ENCODE peak calls at places on chromosomes 5 and 9, in four cellular contexts. One of them, this sample, is unnamed.

GRCh38 chr5:77561965-77562364 is 69.8 kb upstream of the WDR41 start:
- DNase-seq in AML-193: no peak
- DNase-seq in HCT116: no peak
- DNase-seq in NCI-H774: no peak
- DNase-seq in this sample: no peak

GRCh38 chr9:129284607-129285291 is 106.7 kb upstream of the IER5L start:
- DNase-seq in AML-193: no peak
- DNase-seq in HCT116: no peak
- DNase-seq in NCI-H774: peak
- DNase-seq in this sample: no peak

GRCh38 chr9:89661956-89662717 is 57.3 kb downstream of the GADD45G start:
- DNase-seq in AML-193: no peak
- DNase-seq in HCT116: peak
- DNase-seq in NCI-H774: peak
- DNase-seq in this sample: no peak

GRCh38 chr5:97986069-97986468 is 787.4 kb upstream of the RGMB start:
- DNase-seq in AML-193: no peak
- DNase-seq in HCT116: peak
- DNase-seq in NCI-H774: no peak
- DNase-seq in this sample: no peak

GRCh38 chr9:113505963-113506624 is 42.6 kb downstream of the RGS3 start:
- DNase-seq in AML-193: no peak
- DNase-seq in HCT116: no peak
- DNase-seq in NCI-H774: no peak
- DNase-seq in this sample: no peak

GRCh38 chr5:172544371-172545120 is 90.2 kb upstream of the SH3PXD2B start:
- DNase-seq in AML-193: no peak
- DNase-seq in HCT116: no peak
- DNase-seq in NCI-H774: no peak
- DNase-seq in this sample: no peak

GRCh38 chr5:43891112-43891511 is 288.1 kb downstream of the NNT start:
- DNase-seq in AML-193: no peak
- DNase-seq in HCT116: no peak
- DNase-seq in NCI-H774: no peak
- DNase-seq in this sample: no peak

GRCh38 chr9:37436540-37436939 is 14.0 kb downstream of the GRHPR start:
- DNase-seq in AML-193: no peak
- DNase-seq in HCT116: no peak
- DNase-seq in NCI-H774: no peak
- DNase-seq in this sample: no peak

GRCh38 chr9:14593406-14593805 is 99.8 kb downstream of the ZDHHC21 start:
- DNase-seq in AML-193: no peak
- DNase-seq in HCT116: no peak
- DNase-seq in NCI-H774: no peak
- DNase-seq in this sample: no peak

This sample was measured in GDM1.